ENCODE peak calls at places on chromosome 12, in five cellular contexts. One of them, this sample, is unnamed.

GRCh38 chr12:46164186-46164585 is 104.7 kb downstream of the SLC38A1 start:
- DNase-seq in psoas muscle: no peak
- DNase-seq in tibial artery: no peak
- DNase-seq in tibial nerve: no peak
- DNase-seq in uterus: no peak
- DNase-seq in this sample: no peak

GRCh38 chr12:94813314-94813713 is 163.0 kb upstream of the TMCC3 start:
- DNase-seq in tibial artery: no peak
- DNase-seq in tibial nerve: no peak
- DNase-seq in uterus: no peak
- DNase-seq in psoas muscle: no peak
- DNase-seq in this sample: no peak

GRCh38 chr12:85923767-85924331 is 49.8 kb downstream of the NTS start:
- DNase-seq in psoas muscle: no peak
- DNase-seq in uterus: no peak
- DNase-seq in tibial nerve: no peak
- DNase-seq in tibial artery: no peak
- DNase-seq in this sample: no peak

GRCh38 chr12:109739747-109740693 is 26.4 kb downstream of the FAM222A start:
- DNase-seq in uterus: no peak
- DNase-seq in tibial nerve: peak; percentile 5
- DNase-seq in tibial artery: peak; percentile 10
- DNase-seq in psoas muscle: peak; percentile 39
- DNase-seq in this sample: peak; percentile 11

GRCh38 chr12:29771165-29771564 is 12.6 kb downstream of the TMTC1 start:
- DNase-seq in uterus: no peak
- DNase-seq in tibial artery: no peak
- DNase-seq in psoas muscle: no peak
- DNase-seq in tibial nerve: no peak
- DNase-seq in this sample: no peak

GRCh38 chr12:121649819-121650353 is 19.6 kb downstream of the MORN3 start:
- DNase-seq in uterus: no peak
- DNase-seq in tibial nerve: no peak
- DNase-seq in tibial artery: no peak
- DNase-seq in psoas muscle: no peak
- DNase-seq in this sample: no peak

GRCh38 chr12:59672273-59672672 is 76.4 kb downstream of the SLC16A7 start:
- DNase-seq in tibial artery: no peak
- DNase-seq in tibial nerve: no peak
- DNase-seq in psoas muscle: no peak
- DNase-seq in uterus: no peak
- DNase-seq in this sample: no peak

GRCh38 chr12:18502422-18502821 is 235.4 kb downstream of the PLCZ1 start:
- DNase-seq in psoas muscle: no peak
- DNase-seq in tibial nerve: no peak
- DNase-seq in tibial artery: no peak
- DNase-seq in uterus: no peak
- DNase-seq in this sample: no peak

GRCh38 chr12:65278576-65279386 is at the start of gene MSRB3:
- DNase-seq in uterus: peak; percentile 83
- DNase-seq in psoas muscle: peak; percentile 89
- DNase-seq in tibial artery: peak; percentile 69
- DNase-seq in tibial nerve: peak; percentile 40
- DNase-seq in this sample: peak; percentile 92

GRCh38 chr12:51218607-51219161 is 822 bp upstream of the POU6F1 start:
- DNase-seq in tibial nerve: no peak
- DNase-seq in uterus: peak; percentile 30
- DNase-seq in tibial artery: no peak
- DNase-seq in psoas muscle: no peak
- DNase-seq in this sample: no peak

GRCh38 chr12:80472241-80472640 is 28.2 kb downstream of the PTPRQ start:
- DNase-seq in tibial nerve: no peak
- DNase-seq in uterus: no peak
- DNase-seq in psoas muscle: no peak
- DNase-seq in tibial artery: no peak
- DNase-seq in this sample: no peak

GRCh38 chr12:51511546-51512260 is 79.3 kb upstream of the SCN8A start:
- DNase-seq in tibial nerve: no peak
- DNase-seq in tibial artery: no peak
- DNase-seq in uterus: no peak
- DNase-seq in psoas muscle: no peak
- DNase-seq in this sample: no peak

GRCh38 chr12:93164103-93164880 is 213.4 kb upstream of the NUDT4 start:
- DNase-seq in tibial artery: no peak
- DNase-seq in uterus: no peak
- DNase-seq in psoas muscle: no peak
- DNase-seq in tibial nerve: no peak
- DNase-seq in this sample: no peak

GRCh38 chr12:122981036-122981471 is 573 bp downstream of the ARL6IP4 start:
- DNase-seq in tibial nerve: no peak
- DNase-seq in uterus: no peak
- DNase-seq in psoas muscle: peak; percentile 59
- DNase-seq in tibial artery: no peak
- DNase-seq in this sample: no peak

GRCh38 chr12:33439587-33440011 is at the start of gene SYT10:
- DNase-seq in uterus: no peak
- DNase-seq in tibial nerve: no peak
- DNase-seq in psoas muscle: no peak
- DNase-seq in tibial artery: no peak
- DNase-seq in this sample: no peak

GRCh38 chr12:52349196-52349595 is 18.1 kb downstream of the KRT85 start:
- DNase-seq in uterus: no peak
- DNase-seq in psoas muscle: no peak
- DNase-seq in tibial nerve: no peak
- DNase-seq in tibial artery: no peak
- DNase-seq in this sample: no peak

GRCh38 chr12:68334136-68334535 is 2.0 kb upstream of the MDM1 start:
- DNase-seq in uterus: no peak
- DNase-seq in psoas muscle: no peak
- DNase-seq in tibial artery: no peak
- DNase-seq in tibial nerve: no peak
- DNase-seq in this sample: no peak

GRCh38 chr12:12194206-12194605 is 72.6 kb downstream of the LRP6 start:
- DNase-seq in tibial artery: no peak
- DNase-seq in uterus: no peak
- DNase-seq in psoas muscle: no peak
- DNase-seq in tibial nerve: no peak
- DNase-seq in this sample: no peak

GRCh38 chr12:64756371-64756770 is 2.8 kb downstream of the GNS start:
- DNase-seq in tibial artery: no peak
- DNase-seq in tibial nerve: no peak
- DNase-seq in uterus: no peak
- DNase-seq in psoas muscle: no peak
- DNase-seq in this sample: no peak

GRCh38 chr12:12070674-12071661 is at the start of gene BCL2L14:
- DNase-seq in tibial artery: no peak
- DNase-seq in psoas muscle: no peak
- DNase-seq in tibial nerve: no peak
- DNase-seq in uterus: no peak
- DNase-seq in this sample: no peak

GRCh38 chr12:13982010-13982409 is 608 bp upstream of the GRIN2B start:
- DNase-seq in tibial artery: no peak
- DNase-seq in psoas muscle: no peak
- DNase-seq in tibial nerve: no peak
- DNase-seq in uterus: no peak
- DNase-seq in this sample: no peak

GRCh38 chr12:2456122-2456812 is 338.5 kb upstream of the FKBP4 start:
- DNase-seq in uterus: no peak
- DNase-seq in psoas muscle: no peak
- DNase-seq in tibial nerve: no peak
- DNase-seq in tibial artery: no peak
- DNase-seq in this sample: peak; percentile 71

GRCh38 chr12:2458113-2458414 is 336.7 kb upstream of the FKBP4 start:
- DNase-seq in tibial artery: no peak
- DNase-seq in uterus: no peak
- DNase-seq in tibial nerve: no peak
- DNase-seq in psoas muscle: no peak
- DNase-seq in this sample: no peak

GRCh38 chr12:2455410-2455809 is 339.4 kb upstream of the FKBP4 start:
- DNase-seq in uterus: no peak
- DNase-seq in psoas muscle: no peak
- DNase-seq in tibial nerve: no peak
- DNase-seq in tibial artery: no peak
- DNase-seq in this sample: peak; percentile 15

GRCh38 chr12:2457215-2458112 is 337.3 kb upstream of the FKBP4 start:
- DNase-seq in tibial nerve: no peak
- DNase-seq in tibial artery: no peak
- DNase-seq in uterus: no peak
- DNase-seq in psoas muscle: no peak
- DNase-seq in this sample: no peak

DNA sequence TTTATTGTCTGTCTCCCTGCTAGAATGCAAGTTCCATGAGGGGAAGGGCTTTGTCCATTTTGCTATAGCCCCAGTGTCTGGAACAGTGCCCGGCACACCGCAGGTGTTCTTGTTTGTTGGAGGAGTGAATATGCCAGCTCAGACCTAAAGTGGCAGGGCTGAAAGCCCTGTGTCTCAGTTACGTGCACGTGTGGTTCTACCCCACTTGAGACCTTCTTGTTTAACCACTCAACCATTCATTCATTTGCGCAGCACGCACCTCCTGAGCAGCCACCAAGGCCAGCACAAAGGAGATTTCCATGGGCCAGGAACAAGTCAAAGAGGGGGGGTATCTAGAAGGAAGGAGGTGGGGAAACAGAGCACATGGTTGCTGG is 338.0 kb upstream of the FKBP4 start:
- DNase-seq in uterus: no peak
- DNase-seq in tibial nerve: no peak
- DNase-seq in psoas muscle: no peak
- DNase-seq in tibial artery: no peak
- DNase-seq in this sample: no peak
- H3K27me3 ChIP-seq in uterus: no peaks in the 10 kb centered on the region
- H3K27me3 ChIP-seq in tibial nerve: no peaks in the 10 kb centered on the region
- H3K27me3 ChIP-seq in psoas muscle: no peaks in the 10 kb centered on the region
- H3K27me3 ChIP-seq in tibial artery: no peaks in the 10 kb centered on the region
- H3K27me3 ChIP-seq in this sample: no peaks in the 10 kb centered on the region

GRCh38 chr12:104109446-104110271 is 28.4 kb downstream of the NFYB start:
- DNase-seq in uterus: no peak
- DNase-seq in psoas muscle: no peak
- DNase-seq in tibial artery: no peak
- DNase-seq in tibial nerve: no peak
- DNase-seq in this sample: no peak
- TF ChIP-seq CTCF in uterus: no peak
- TF ChIP-seq CTCF in psoas muscle: no peak
- TF ChIP-seq CTCF in tibial artery: no peak
- TF ChIP-seq CTCF in tibial nerve: no peak
- TF ChIP-seq CTCF in this sample: peak; percentile 17

GRCh38 chr12:21637985-21638891 is 19.4 kb downstream of the LDHB start:
- DNase-seq in psoas muscle: no peak
- DNase-seq in tibial nerve: no peak
- DNase-seq in tibial artery: no peak
- DNase-seq in uterus: no peak
- DNase-seq in this sample: no peak
- H3K27ac ChIP-seq in psoas muscle: no peak overlapping the region
- H3K27ac ChIP-seq in tibial nerve: no peak overlapping the region
- H3K27ac ChIP-seq in tibial artery: no peak overlapping the region
- H3K27ac ChIP-seq in uterus: no peak overlapping the region
- H3K27ac ChIP-seq in this sample: no peak overlapping the region

DNA sequence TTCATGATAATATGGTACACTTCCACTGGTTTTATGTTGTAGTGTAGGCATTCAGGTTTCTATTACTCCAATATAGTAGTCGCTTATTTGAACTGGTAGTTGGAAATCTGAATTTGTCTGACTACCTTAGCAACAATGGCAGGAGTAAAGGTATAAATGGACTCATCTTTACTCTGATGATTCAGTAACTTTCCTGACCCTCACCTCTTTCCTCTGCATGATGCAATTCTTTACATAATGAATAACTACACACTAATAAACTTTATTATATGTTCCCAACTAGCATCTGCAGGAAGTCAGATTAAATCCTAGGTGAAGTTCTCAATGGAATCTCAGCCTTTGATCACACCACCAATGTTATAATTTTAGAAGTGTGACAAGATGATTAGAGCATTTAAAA is 70.5 kb upstream of the ATP2B1 start:
- DNase-seq in tibial nerve: no peak
- DNase-seq in psoas muscle: no peak
- DNase-seq in tibial artery: no peak
- DNase-seq in uterus: no peak
- DNase-seq in this sample: no peak
- H3K27me3 ChIP-seq in tibial nerve: no peaks in the 10 kb centered on the region
- H3K27me3 ChIP-seq in psoas muscle: no peaks in the 10 kb centered on the region
- H3K27me3 ChIP-seq in tibial artery: no peaks in the 10 kb centered on the region
- H3K27me3 ChIP-seq in uterus: no peaks in the 10 kb centered on the region
- H3K27me3 ChIP-seq in this sample: no peaks in the 10 kb centered on the region

DNA sequence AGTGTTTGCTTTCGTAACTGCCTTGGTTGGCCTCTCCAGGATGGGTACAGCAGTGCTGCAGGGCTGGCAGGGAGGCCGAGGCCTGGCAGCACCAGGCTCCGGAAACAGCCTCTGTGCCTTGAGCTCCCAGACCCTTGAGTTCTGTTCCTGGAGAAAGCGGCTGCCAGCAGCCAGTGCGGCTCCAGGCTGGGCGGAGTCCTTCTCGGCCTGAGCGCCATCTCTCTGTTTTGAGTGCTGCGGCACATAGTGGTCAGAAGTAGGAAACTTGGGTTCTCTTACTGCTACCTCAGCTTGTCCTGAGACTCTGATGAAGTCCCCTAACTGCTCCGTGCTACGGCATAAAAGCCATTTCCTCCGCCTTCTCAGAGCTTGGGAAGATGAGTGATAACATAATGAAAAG is 65.9 kb downstream of the KCNA1 start:
- DNase-seq in uterus: no peak
- DNase-seq in tibial artery: no peak
- DNase-seq in psoas muscle: no peak
- DNase-seq in tibial nerve: no peak
- DNase-seq in this sample: peak; percentile 67
- TF ChIP-seq CTCF in uterus: no peak
- TF ChIP-seq CTCF in tibial artery: no peak
- TF ChIP-seq CTCF in psoas muscle: no peak
- TF ChIP-seq CTCF in tibial nerve: no peak
- TF ChIP-seq CTCF in this sample: no peak

DNA sequence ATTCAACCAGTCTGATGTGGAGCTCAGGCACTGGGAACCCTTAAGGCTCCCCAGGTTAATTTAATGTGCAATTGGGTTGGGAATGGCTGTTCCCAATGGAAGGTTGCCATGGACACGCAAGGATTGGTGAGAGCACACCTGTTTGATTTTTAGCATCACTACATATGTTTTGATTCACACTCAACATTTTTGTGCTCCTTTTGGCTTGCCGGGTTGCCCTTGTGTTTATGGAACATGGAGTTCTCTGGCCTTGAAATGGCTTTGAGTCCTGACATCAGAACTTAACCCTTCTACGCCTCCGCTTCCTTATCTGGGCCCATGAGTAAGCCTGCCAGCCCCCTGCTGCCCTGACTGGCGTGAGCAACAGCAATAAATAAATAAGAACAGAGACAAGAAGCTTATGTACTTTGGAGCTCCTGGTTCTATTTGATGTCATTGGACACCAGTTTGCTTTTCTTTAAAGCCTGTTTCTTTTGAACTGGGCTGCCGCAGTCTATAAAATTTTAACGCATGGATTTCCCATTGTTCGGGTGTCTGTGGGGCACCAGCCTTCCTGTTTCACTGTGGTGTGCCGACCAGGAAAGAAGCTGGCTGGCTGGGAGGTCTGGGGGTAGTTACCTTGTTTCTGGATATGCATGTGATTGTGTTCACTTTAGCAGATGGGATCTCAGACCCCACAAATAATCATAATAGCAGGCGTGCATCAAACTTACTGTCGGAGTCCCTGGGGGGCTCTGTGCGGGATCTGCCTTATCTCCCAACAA is 27.9 kb downstream of the TBX3 start:
- DNase-seq in psoas muscle: no peak
- DNase-seq in tibial artery: no peak
- DNase-seq in uterus: peak; percentile 70
- DNase-seq in tibial nerve: no peak
- DNase-seq in this sample: no peak
- H3K27ac ChIP-seq in psoas muscle: no peak overlapping the region
- H3K27ac ChIP-seq in tibial artery: no peak overlapping the region
- H3K27ac ChIP-seq in uterus: peak overlapping the region; percentile 79
- H3K27ac ChIP-seq in tibial nerve: no peak overlapping the region
- H3K27ac ChIP-seq in this sample: peak overlapping the region; percentile 40

GRCh38 chr12:130775953-130776856 is 60.1 kb upstream of the RIMBP2 start:
- DNase-seq in uterus: peak; percentile 28
- DNase-seq in tibial artery: peak; percentile 43
- DNase-seq in tibial nerve: no peak
- DNase-seq in psoas muscle: no peak
- DNase-seq in this sample: peak; percentile 77
- H3K27me3 ChIP-seq in uterus: no peaks in the 10 kb centered on the region
- H3K27me3 ChIP-seq in tibial artery: no peaks in the 10 kb centered on the region
- H3K27me3 ChIP-seq in tibial nerve: no peaks in the 10 kb centered on the region
- H3K27me3 ChIP-seq in psoas muscle: peaks cover 40% of the 10 kb centered on the region
- H3K27me3 ChIP-seq in this sample: no peaks in the 10 kb centered on the region

This sample was measured in upper lobe of left lung.